ENCODE peak calls at places on chromosomes 3 and 15, in six cellular contexts. L is psoas muscle, V is amniotic stem cell, O is heart left ventricle, X is NCI-H1694, S is NCI-H345. K is an unnamed sample.

GRCh38 chr3:21839181-21839580 is 88.2 kb upstream of the ZNF385D start:
- DNase-seq in L (no peak), V (no peak), O (no peak), X (no peak), S (no peak), K (no peak)

GRCh38 chr3:61646851-61647525 is 85.6 kb downstream of the PTPRG start:
- DNase-seq in L (no peak), V (no peak), O (no peak), X (no peak), S (no peak), K (no peak)

GRCh38 chr3:170760174-170760526 is 109.8 kb downstream of the RPL22L1 start:
- DNase-seq in L (no peak), V (no peak), O (no peak), X (no peak), S (no peak), K (no peak)

GRCh38 chr15:42846647-42847046 is 73.9 kb downstream of the TTBK2 start:
- DNase-seq in L (no peak), V (no peak), O (no peak), X (no peak), S (no peak), K (no peak)

GRCh38 chr15:45338417-45338816 is 39.9 kb downstream of the GATM start:
- DNase-seq in L (no peak), V (no peak), O (no peak), X (no peak), S (no peak), K (no peak)

GRCh38 chr15:70125605-70126004 is 27.9 kb upstream of the TLE3 start:
- DNase-seq in L (no peak), V (no peak), O (no peak), X (no peak), S (no peak), K (no peak)

GRCh38 chr15:70528270-70528706 is 235.1 kb downstream of the UACA start:
- DNase-seq in L (no peak), V (no peak), O (no peak), X (no peak), S (peak), K (peak)

GRCh38 chr15:63348392-63348791 is 33.3 kb downstream of the CA12 start:
- DNase-seq in L (peak), V (peak), O (peak), X (peak), S (peak), K (peak)

GRCh38 chr15:84113919-84114318 is 121.7 kb upstream of the GOLGA6L4 start:
- DNase-seq in L (no peak), V (no peak), O (no peak), X (no peak), S (no peak), K (no peak)

GRCh38 chr3:73784647-73785420 is 160.1 kb upstream of the PDZRN3 start:
- DNase-seq in L (no peak), V (no peak), O (no peak), X (no peak), S (no peak), K (no peak)

GRCh38 chr3:128726691-128727031 is 678 bp downstream of the RAB7A start:
- DNase-seq in L (peak), V (peak), O (peak), X (no peak), S (peak), K (peak)

GRCh38 chr3:134481166-134481565 is 4.6 kb downstream of the ANAPC13 start:
- DNase-seq in L (no peak), V (no peak), O (no peak), X (no peak), S (no peak), K (no peak)

GRCh38 chr3:75262661-75263060 is 401.5 kb upstream of the FRG2C start:
- DNase-seq in L (no peak), V (no peak), O (no peak), X (no peak), S (no peak), K (no peak)

GRCh38 chr15:83871808-83872559 is 218.1 kb downstream of the ADAMTSL3 start:
- DNase-seq in L (no peak), V (no peak), O (no peak), X (no peak), S (no peak), K (peak)

GRCh38 chr3:115819785-115820384 is 196.6 kb downstream of the GAP43 start:
- DNase-seq in L (peak), V (peak), O (peak), X (peak), S (peak), K (peak)

GRCh38 chr3:50418845-50419244 is 59.5 kb upstream of the TMEM115 start:
- DNase-seq in L (no peak), V (no peak), O (no peak), X (no peak), S (no peak), K (no peak)

K was measured in DMS53.